ENCODE peak calls at places on chromosomes 5 and 9, in six cellular contexts. W is H1, L is HepG2, N is K562, E is GM12878, T is SK-N-SH. H is an unnamed sample.

GRCh38 chr5:137336565-137337120 is 162.5 kb downstream of the SPOCK1 start:
- DNase-seq in W (no peak), L (no peak), N (no peak), E (no peak), T (no peak), H (no peak)

GRCh38 chr5:171989946-171990712 is 16.3 kb downstream of the FBXW11 start:
- DNase-seq in W (no peak), L (no peak), N (no peak), E (no peak), T (no peak), H (peak)

GRCh38 chr9:110029422-110029814 is 178.5 kb downstream of the C9orf152 start:
- DNase-seq in W (no peak), L (peak), N (no peak), E (no peak), T (no peak), H (peak)

GRCh38 chr9:115127191-115127817 is 9.3 kb upstream of the TNC start:
- DNase-seq in W (no peak), L (no peak), N (no peak), E (no peak), T (no peak), H (no peak)

GRCh38 chr9:25936031-25936430 is 257.8 kb upstream of the TUSC1 start:
- DNase-seq in W (no peak), L (no peak), N (no peak), E (no peak), T (no peak), H (no peak)

GRCh38 chr9:120136685-120137084 is 443.3 kb downstream of the CDK5RAP2 start:
- DNase-seq in W (no peak), L (no peak), N (no peak), E (no peak), T (no peak), H (no peak)

GRCh38 chr9:15824310-15824709 is 271.5 kb downstream of the CCDC171 start:
- DNase-seq in W (no peak), L (peak), N (no peak), E (no peak), T (no peak), H (no peak)

GRCh38 chr9:17906204-17906840 is 327.5 kb downstream of the SH3GL2 start:
- DNase-seq in W (peak), L (no peak), N (no peak), E (no peak), T (peak), H (no peak)

GRCh38 chr5:34959323-34959722 is 30.0 kb downstream of the DNAJC21 start:
- DNase-seq in W (no peak), L (no peak), N (no peak), E (peak), T (no peak), H (no peak)

GRCh38 chr9:113360242-113360842 is 11.0 kb downstream of the BSPRY start:
- DNase-seq in W (no peak), L (no peak), N (no peak), E (no peak), T (no peak), H (no peak)

GRCh38 chr5:144315994-144316634 is 145.4 kb downstream of the KCTD16 start:
- DNase-seq in W (no peak), L (peak), N (no peak), E (no peak), T (no peak), H (no peak)

GRCh38 chr5:133389066-133389590 is 223.2 kb downstream of the FSTL4 start:
- DNase-seq in W (peak), L (no peak), N (no peak), E (no peak), T (no peak), H (no peak)

GRCh38 chr5:74950836-74951515 is 84.8 kb upstream of the FAM169A start:
- DNase-seq in W (no peak), L (no peak), N (no peak), E (no peak), T (no peak), H (no peak)

GRCh38 chr5:68479524-68479923 is 264.0 kb downstream of the PIK3R1 start:
- DNase-seq in W (no peak), L (no peak), N (no peak), E (no peak), T (no peak), H (no peak)

GRCh38 chr5:159953609-159954008 is 37.3 kb downstream of the ADRA1B start:
- DNase-seq in W (no peak), L (no peak), N (no peak), E (no peak), T (no peak), H (no peak)

GRCh38 chr5:78720234-78720985 is 71.8 kb upstream of the LHFPL2 start:
- DNase-seq in W (no peak), L (no peak), N (no peak), E (no peak), T (no peak), H (no peak)

GRCh38 chr5:71533614-71534013 is 53.5 kb upstream of the MCCC2 start:
- DNase-seq in W (no peak), L (no peak), N (no peak), E (peak), T (no peak), H (no peak)

GRCh38 chr5:39219433-39219832 is at the start of gene FYB1:
- DNase-seq in W (no peak), L (no peak), N (no peak), E (no peak), T (no peak), H (peak)

GRCh38 chr5:56666901-56667300 is 148.4 kb upstream of the MAP3K1 start:
- DNase-seq in W (no peak), L (no peak), N (no peak), E (no peak), T (no peak), H (no peak)

GRCh38 chr5:30069441-30070263 is 1123.8 kb upstream of the CDH6 start:
- DNase-seq in W (no peak), L (no peak), N (no peak), E (no peak), T (no peak), H (no peak)

GRCh38 chr9:137975936-137976565 is 98.5 kb downstream of the CACNA1B start:
- DNase-seq in W (no peak), L (no peak), N (no peak), E (no peak), T (no peak), H (no peak)

DNA sequence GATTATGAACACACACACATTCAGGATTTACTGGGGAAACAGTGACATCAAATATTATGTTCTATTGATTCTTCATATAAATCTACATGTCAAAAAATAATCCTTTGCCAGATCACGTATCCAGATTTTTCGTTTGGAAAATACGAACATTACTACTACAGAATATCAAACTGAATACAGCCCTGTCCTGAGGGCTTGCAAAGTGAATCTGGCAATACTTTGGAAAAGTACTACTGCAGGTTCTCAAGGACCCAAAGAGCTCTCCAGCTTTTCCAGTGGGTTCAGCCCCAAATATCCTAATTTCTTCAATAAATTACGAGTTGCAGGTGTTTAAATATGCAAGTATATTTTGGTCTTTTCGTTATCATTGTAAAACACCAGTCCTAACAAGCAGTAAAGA is 411 bp upstream of the NDUFS4 start:
- DNase-seq in W (no peak), L (no peak), N (no peak), E (peak), T (peak), H (no peak)
- TF ChIP-seq POLR2AphosphoS5 in W (no peak), L (no peak), N (no peak), E (no peak), T (no peak), H (no peak)

GRCh38 chr9:133528001-133528886 is 3.5 kb upstream of the MYMK start:
- DNase-seq in W (no peak), L (no peak), N (no peak), E (no peak), T (no peak), H (no peak)

GRCh38 chr9:133529457-133529856 is 4.7 kb upstream of the MYMK start:
- DNase-seq in W (no peak), L (no peak), N (no peak), E (no peak), T (no peak), H (no peak)

GRCh38 chr9:133528887-133529262 is 4.1 kb upstream of the MYMK start:
- DNase-seq in W (no peak), L (no peak), N (no peak), E (no peak), T (no peak), H (no peak)

GRCh38 chr9:133531293-133531692 is 3.2 kb upstream of the ADAMTSL2 start:
- DNase-seq in W (no peak), L (no peak), N (no peak), E (no peak), T (peak), H (no peak)

DNA sequence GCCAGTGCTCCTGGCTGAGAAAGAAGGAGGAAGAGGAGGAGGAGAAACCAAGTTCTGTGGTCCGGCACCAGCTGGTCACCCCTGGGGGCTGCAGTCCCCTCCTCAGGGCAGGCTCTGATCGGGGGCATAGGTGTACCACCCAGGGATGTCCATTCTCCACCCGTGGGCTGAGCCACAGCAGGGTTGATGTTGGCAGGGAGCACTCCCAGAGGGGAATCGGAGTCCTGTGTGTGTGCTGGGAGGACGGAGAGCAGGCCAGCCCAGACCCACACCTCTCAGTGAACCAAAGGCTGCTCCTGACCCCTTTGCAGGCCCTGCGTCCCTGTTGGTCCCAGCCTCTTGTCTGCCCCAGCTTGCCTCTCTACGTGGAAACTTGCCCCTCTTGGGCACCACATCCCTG is 4.6 kb upstream of the ADAMTSL2 start:
- DNase-seq in W (no peak), L (no peak), N (no peak), E (no peak), T (no peak), H (no peak)
- TF ChIP-seq CTCF in W (no peak), L (no peak), N (no peak), E (no peak), T (no peak), H (no peak)

DNA sequence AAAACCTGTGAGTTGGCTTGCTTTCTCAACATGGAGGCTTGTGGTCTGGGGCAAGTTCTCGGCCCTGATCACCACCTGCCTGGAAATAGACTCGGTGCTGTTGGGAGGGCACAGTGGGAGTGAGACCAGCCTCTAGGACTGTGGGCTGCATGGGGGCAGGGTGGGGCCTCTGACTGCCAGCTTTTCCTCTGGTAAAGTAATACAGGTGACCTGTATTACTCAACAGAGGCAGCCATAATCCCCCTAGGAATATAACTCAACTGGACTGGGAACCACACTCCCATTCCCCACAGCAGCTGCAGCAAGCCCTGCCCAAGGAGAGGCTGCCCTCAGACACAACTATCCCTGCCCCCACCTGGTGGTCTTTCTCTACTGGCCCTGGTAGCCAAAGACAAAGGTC is 72.8 kb downstream of the C9orf153 start:
- DNase-seq in W (no peak), L (no peak), N (no peak), E (no peak), T (no peak), H (no peak)
- TF ChIP-seq GABPA in W (no peak), L (no peak), N (no peak), E (no peak), T (no peak), H (no peak)

GRCh38 chr5:173326501-173326960 is 1.7 kb downstream of the STC2 start:
- DNase-seq in W (no peak), L (no peak), N (peak), E (no peak), T (no peak), H (no peak)
- TF ChIP-seq POLR2AphosphoS5 in W (no peak), L (no peak), N (no peak), E (no peak), T (no peak), H (no peak)